ENCODE peak calls at places on chromosomes 12 and 14, in six cellular contexts. E is AG04450, I is body of pancreas, C is osteoblast, Y is epithelial cell of proximal tubule, Z is fibroblast of lung. B is an unnamed sample.

GRCh38 chr12:122860052-122860853 is 25.0 kb downstream of the HIP1R start:
- DNase-seq in I (peak), Y (no peak), E (peak), C (peak), Z (peak), B (peak)

GRCh38 chr14:20841096-20841495 is 38.5 kb upstream of the RNASE1 start:
- DNase-seq in C (no peak), Z (no peak), E (no peak), Y (no peak), I (no peak), B (no peak)

GRCh38 chr12:69435644-69436043 is 34.5 kb upstream of the FRS2 start:
- DNase-seq in C (no peak), Z (peak), I (no peak), E (no peak), Y (no peak), B (no peak)

GRCh38 chr12:55974308-55974724 is 438 bp downstream of the RAB5B start:
- DNase-seq in C (peak), E (no peak), Y (no peak), Z (peak), I (peak), B (no peak)

GRCh38 chr12:76879710-76880025 is 849 bp upstream of the CSRP2 start:
- DNase-seq in Y (no peak), I (no peak), Z (no peak), E (no peak), C (no peak), B (no peak)

GRCh38 chr14:77154421-77154820 is 12.8 kb upstream of the ZDHHC22 start:
- DNase-seq in E (no peak), Z (no peak), Y (no peak), I (no peak), C (peak), B (no peak)

GRCh38 chr14:92586001-92586947 is 72.7 kb downstream of the RIN3 start:
- DNase-seq in Y (no peak), C (peak), Z (peak), I (no peak), E (peak), B (no peak)

GRCh38 chr12:2013527-2014223 is 9.4 kb upstream of the DCP1B start:
- DNase-seq in I (no peak), C (no peak), Z (peak), E (no peak), Y (no peak), B (no peak)

GRCh38 chr12:29054790-29055663 is 94.1 kb upstream of the FAR2 start:
- DNase-seq in E (no peak), Y (no peak), Z (no peak), C (no peak), I (no peak), B (no peak)

GRCh38 chr14:96391293-96392118 is 422 bp upstream of the AK7 start:
- DNase-seq in I (peak), C (peak), Y (no peak), E (peak), Z (peak), B (peak)

GRCh38 chr14:80565001-80565400 is 353.7 kb upstream of the DIO2 start:
- DNase-seq in Z (no peak), E (no peak), I (no peak), C (no peak), Y (no peak), B (no peak)

GRCh38 chr12:3777206-3777809 is 24.4 kb upstream of the CRACR2A start:
- DNase-seq in C (peak), I (no peak), E (peak), Y (no peak), Z (peak), B (no peak)

GRCh38 chr12:9936597-9936996 is 4.4 kb upstream of the CLEC2A start:
- DNase-seq in I (no peak), Y (no peak), E (no peak), Z (no peak), C (no peak), B (no peak)

GRCh38 chr14:32397871-32398640 is 69.0 kb downstream of the AKAP6 start:
- DNase-seq in Y (no peak), I (no peak), C (no peak), E (no peak), Z (peak), B (no peak)

GRCh38 chr12:96034631-96035282 is 630 bp downstream of the LTA4H start:
- DNase-seq in I (peak), Z (peak), Y (no peak), E (no peak), C (peak), B (no peak)

GRCh38 chr12:102522768-102523167 is 42.4 kb upstream of the IGF1 start:
- DNase-seq in Y (no peak), I (no peak), C (no peak), Z (no peak), E (no peak), B (no peak)

GRCh38 chr14:74301594-74302159 is 1.1 kb downstream of the ABCD4 start:
- DNase-seq in E (no peak), Z (no peak), I (no peak), C (no peak), Y (no peak), B (no peak)

GRCh38 chr14:59251811-59252771 is 63.6 kb downstream of the DAAM1 start:
- DNase-seq in Z (no peak), Y (no peak), I (no peak), C (peak), E (no peak), B (no peak)

GRCh38 chr12:100656806-100657205 is 83.3 kb downstream of the GAS2L3 start:
- DNase-seq in C (no peak), I (no peak), Z (no peak), E (no peak), Y (no peak), B (no peak)

GRCh38 chr14:98711453-98711852 is 560.5 kb downstream of the BCL11B start:
- DNase-seq in E (no peak), Z (no peak), I (no peak), C (no peak), Y (no peak), B (no peak)

GRCh38 chr14:92397140-92397815 is 74.3 kb downstream of the SLC24A4 start:
- DNase-seq in Y (peak), Z (peak), C (peak), I (no peak), E (no peak), B (no peak)

GRCh38 chr12:105836235-105836634 is 302.5 kb downstream of the NUAK1 start:
- DNase-seq in Z (no peak), E (no peak), I (no peak), Y (no peak), C (no peak), B (no peak)

GRCh38 chr12:105834496-105834895 is 304.3 kb downstream of the NUAK1 start:
- DNase-seq in Y (no peak), Z (no peak), I (no peak), C (no peak), E (no peak), B (no peak)

GRCh38 chr12:105835505-105835904 is 303.2 kb downstream of the NUAK1 start:
- DNase-seq in I (no peak), Y (no peak), Z (no peak), C (no peak), E (no peak), B (no peak)

DNA sequence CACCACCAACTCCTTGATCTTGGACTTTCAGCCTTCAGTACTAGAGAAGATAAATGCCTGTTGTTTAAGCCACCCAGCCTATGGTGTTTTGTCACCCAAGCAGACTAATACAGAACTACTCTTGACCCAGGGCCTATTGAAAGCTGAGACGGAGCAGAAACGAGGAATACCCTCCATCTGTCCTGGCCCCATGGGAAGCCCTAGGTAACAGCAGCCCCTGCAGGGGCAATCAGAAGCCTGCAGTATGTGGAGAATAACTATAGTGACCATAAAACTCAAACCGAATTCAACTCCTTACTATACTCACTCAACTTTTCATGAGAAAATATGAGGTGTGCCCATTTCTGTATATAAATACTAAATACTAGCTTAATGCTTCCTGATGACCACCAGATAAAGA is 307.4 kb downstream of the NUAK1 start:
- DNase-seq in I (no peak), Y (no peak), C (no peak), E (no peak), Z (no peak), B (no peak)
- TF ChIP-seq CTCF in I (no peak), Y (no peak), C (no peak), E (no peak), Z (no peak), B (no peak)

GRCh38 chr14:89241934-89242670 is 174.9 kb downstream of the FOXN3 start:
- DNase-seq in C (no peak), Z (no peak), E (no peak), Y (no peak), I (no peak), B (no peak)

GRCh38 chr14:89240414-89240813 is 176.6 kb downstream of the FOXN3 start:
- DNase-seq in Z (no peak), Y (no peak), I (no peak), C (no peak), E (peak), B (no peak)

GRCh38 chr14:89236846-89237245 is 180.2 kb downstream of the FOXN3 start:
- DNase-seq in Y (no peak), C (no peak), I (no peak), E (no peak), Z (peak), B (no peak)

GRCh38 chr14:89241265-89241664 is 175.8 kb downstream of the FOXN3 start:
- DNase-seq in C (no peak), Z (no peak), Y (no peak), E (no peak), I (no peak), B (no peak)

GRCh38 chr14:89237923-89238529 is 179.0 kb downstream of the FOXN3 start:
- DNase-seq in C (no peak), I (no peak), Y (no peak), E (no peak), Z (peak), B (no peak)
- TF ChIP-seq CTCF in C (peak), I (peak), Y (peak), E (peak), Z (peak), B (peak)

GRCh38 chr14:35881280-35881679 is 55.1 kb downstream of the BRMS1L start:
- DNase-seq in E (no peak), C (no peak), Y (no peak), I (no peak), Z (no peak), B (no peak)

GRCh38 chr14:35879141-35879648 is 53.1 kb downstream of the BRMS1L start:
- DNase-seq in Z (peak), E (no peak), C (no peak), I (no peak), Y (peak), B (no peak)

GRCh38 chr14:35878272-35879140 is 52.4 kb downstream of the BRMS1L start:
- DNase-seq in Y (peak), I (no peak), Z (peak), C (peak), E (peak), B (no peak)

GRCh38 chr14:35877276-35877675 is 51.1 kb downstream of the BRMS1L start:
- DNase-seq in I (no peak), E (no peak), Z (no peak), Y (no peak), C (no peak), B (no peak)

GRCh38 chr14:35879654-35880249 is 53.6 kb downstream of the BRMS1L start:
- DNase-seq in C (no peak), E (no peak), I (no peak), Z (peak), Y (no peak), B (no peak)
- TF ChIP-seq CTCF in C (peak), E (peak), I (peak), Z (peak), Y (peak), B (peak)

GRCh38 chr14:64082837-64083236 is 211.3 kb downstream of the ESR2 start:
- DNase-seq in Z (peak), E (no peak), I (no peak), Y (peak), C (peak), B (no peak)
- TF ChIP-seq CTCF in Z (no peak), E (no peak), I (no peak), Y (no peak), C (no peak), B (no peak)

GRCh38 chr12:110861729-110862128 is 14.9 kb downstream of the CCDC63 start:
- DNase-seq in E (no peak), Y (no peak), Z (no peak), I (no peak), C (peak), B (no peak)

GRCh38 chr12:110860833-110861291 is 14.1 kb downstream of the CCDC63 start:
- DNase-seq in C (no peak), Y (no peak), I (no peak), Z (no peak), E (no peak), B (no peak)

GRCh38 chr12:110856517-110856916 is 9.7 kb downstream of the CCDC63 start:
- DNase-seq in Y (no peak), Z (no peak), E (no peak), I (no peak), C (no peak), B (no peak)

GRCh38 chr12:110857528-110857927 is 10.7 kb downstream of the CCDC63 start:
- DNase-seq in E (no peak), C (no peak), I (no peak), Y (no peak), Z (no peak), B (no peak)

DNA sequence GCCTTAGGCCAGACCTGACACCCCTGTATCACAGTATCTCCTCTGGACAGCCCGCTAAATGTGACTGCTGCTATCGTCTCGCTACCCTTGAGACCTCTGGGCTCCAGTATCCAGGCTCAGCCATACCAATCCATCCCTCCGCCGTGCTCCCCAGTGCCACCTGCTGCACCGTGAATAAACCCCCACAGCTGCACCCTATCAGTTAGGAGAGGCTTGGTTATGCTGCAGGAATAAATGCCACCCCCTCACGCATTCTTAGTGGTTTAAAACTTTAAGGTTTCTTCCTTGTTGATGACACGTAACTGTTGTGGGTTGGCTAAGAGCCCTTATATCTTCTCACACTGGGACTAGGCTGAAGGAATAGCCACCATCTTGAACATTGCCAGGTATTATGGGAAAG is 12.1 kb downstream of the CCDC63 start:
- DNase-seq in Y (no peak), C (peak), Z (no peak), I (no peak), E (no peak), B (no peak)
- TF ChIP-seq CTCF in Y (no peak), C (no peak), Z (no peak), I (no peak), E (no peak), B (no peak)